ENCODE peak calls at places on chromosomes 16 and 17, in nine cellular contexts. U is right atrium auricular region; Q is mammary epithelial cell; C is DND-41; B is CD4-positive, alpha-beta T cell; L is HCT116; H is BJ; W is OCI-LY7; R is keratinocyte. Y is an unnamed sample.
A peak's percentile ranks its signal among the peaks of the same experiment; 100 is the strongest.

GRCh38 chr17:50807014-50807413 is 28.4 kb upstream of the WFIKKN2 start:
- DNase-seq in U (no peak), Q (no peak), C (no peak), B (no peak), L (no peak), H (no peak), W (no peak), R (no peak), Y (no peak)

GRCh38 chr17:4560837-4561241 is 462 bp upstream of the GGT6 start:
- DNase-seq in U (no peak), Q (no peak), C (no peak), B (no peak), L (no peak), H (no peak), W (no peak), R (no peak), Y (no peak)

GRCh38 chr16:68069511-68070248 is 15.5 kb upstream of the NFATC3 start:
- DNase-seq in U (no peak), Q (no peak), C (peak; percentile 80), B (no peak), L (no peak), H (no peak), W (no peak), R (no peak), Y (peak; percentile 64)

GRCh38 chr16:49216593-49216992 is 65.0 kb downstream of the CBLN1 start:
- DNase-seq in U (no peak), Q (no peak), C (no peak), B (no peak), L (no peak), H (no peak), W (no peak), R (no peak), Y (no peak)

GRCh38 chr17:80646328-80646727 is 101.7 kb downstream of the RPTOR start:
- DNase-seq in U (no peak), Q (no peak), C (no peak), B (no peak), L (no peak), H (no peak), W (no peak), R (no peak), Y (no peak)

GRCh38 chr17:9055281-9055680 is 34.0 kb downstream of the NTN1 start:
- DNase-seq in U (peak; percentile 55), Q (no peak), C (no peak), B (no peak), L (no peak), H (no peak), W (no peak), R (no peak), Y (no peak)

GRCh38 chr17:29251969-29252866 is 5.6 kb downstream of the CRYBA1 start:
- DNase-seq in U (no peak), Q (no peak), C (no peak), B (no peak), L (no peak), H (no peak), W (peak; percentile 55), R (no peak), Y (no peak)

GRCh38 chr17:63106050-63106449 is 140.0 kb downstream of the TANC2 start:
- DNase-seq in U (no peak), Q (no peak), C (no peak), B (no peak), L (no peak), H (no peak), W (no peak), R (no peak), Y (no peak)

GRCh38 chr17:29005936-29006438 is at the start of gene SEZ6:
- DNase-seq in U (peak; percentile 59), Q (peak; percentile 47), C (peak; percentile 83), B (peak; percentile 32), L (peak; percentile 8), H (no peak), W (peak; percentile 44), R (no peak), Y (peak; percentile 77)

GRCh38 chr16:17744903-17745581 is 274.3 kb upstream of the XYLT1 start:
- DNase-seq in U (no peak), Q (no peak), C (no peak), B (no peak), L (no peak), H (no peak), W (no peak), R (no peak), Y (no peak)

GRCh38 chr17:49438439-49438861 is 23.8 kb upstream of the PHB1 start:
- DNase-seq in U (no peak), Q (no peak), C (no peak), B (no peak), L (no peak), H (no peak), W (no peak), R (no peak), Y (no peak)

GRCh38 chr17:34598161-34598776 is 18.9 kb downstream of the TMEM132E start:
- DNase-seq in U (no peak), Q (no peak), C (peak; percentile 29), B (no peak), L (no peak), H (no peak), W (no peak), R (no peak), Y (no peak)

GRCh38 chr17:7797976-7798375 is 36.0 kb upstream of the KDM6B start:
- DNase-seq in U (no peak), Q (no peak), C (no peak), B (no peak), L (no peak), H (no peak), W (no peak), R (no peak), Y (no peak)

GRCh38 chr16:27639588-27640276 is 89.8 kb downstream of the KATNIP start:
- DNase-seq in U (no peak), Q (peak; percentile 41), C (peak; percentile 45), B (no peak), L (peak; percentile 21), H (no peak), W (peak; percentile 53), R (peak; percentile 36), Y (peak; percentile 55)

GRCh38 chr17:3260600-3260999 is 37.6 kb downstream of the OR3A1 start:
- DNase-seq in U (no peak), Q (no peak), C (no peak), B (no peak), L (no peak), H (no peak), W (no peak), R (no peak), Y (no peak)

GRCh38 chr17:31508310-31509094 is 117.0 kb downstream of the RAB11FIP4 start:
- DNase-seq in U (no peak), Q (no peak), C (no peak), B (peak; percentile 56), L (no peak), H (no peak), W (no peak), R (no peak), Y (peak; percentile 81)

GRCh38 chr16:3264137-3265036 is 8.0 kb upstream of the MEFV start:
- DNase-seq in U (peak; percentile 94), Q (peak; percentile 98), C (peak; percentile 100), B (peak; percentile 92), L (peak; percentile 94), H (peak; percentile 86), W (peak; percentile 99), R (peak; percentile 67), Y (peak; percentile 99)
- TF ChIP-seq CTCF in U (no peak), Q (peak; percentile 34), C (peak; percentile 18), B (no peak), L (no peak), H (peak; percentile 36), W (peak; percentile 54), R (peak; percentile 46), Y (no peak)

GRCh38 chr17:36482611-36483504 is 3.6 kb upstream of the ZNHIT3 start:
- DNase-seq in U (peak; percentile 83), Q (peak; percentile 72), C (no peak), B (peak; percentile 58), L (peak; percentile 66), H (no peak), W (peak; percentile 29), R (no peak), Y (peak; percentile 87)
- TF ChIP-seq CTCF in U (peak; percentile 92), Q (peak; percentile 82), C (peak; percentile 25), B (peak; percentile 94), L (peak; percentile 96), H (peak; percentile 77), W (peak; percentile 70), R (peak; percentile 94), Y (peak; percentile 77)

GRCh38 chr17:77258638-77259037 is 117.9 kb downstream of the SEC14L1 start:
- DNase-seq in U (no peak), Q (no peak), C (no peak), B (no peak), L (no peak), H (no peak), W (no peak), R (no peak), Y (no peak)

GRCh38 chr17:77254961-77255741 is 114.4 kb downstream of the SEC14L1 start:
- DNase-seq in U (no peak), Q (peak; percentile 98), C (no peak), B (no peak), L (peak; percentile 89), H (no peak), W (no peak), R (peak; percentile 95), Y (no peak)

GRCh38 chr17:77257169-77257568 is 116.4 kb downstream of the SEC14L1 start:
- DNase-seq in U (no peak), Q (no peak), C (no peak), B (no peak), L (no peak), H (no peak), W (no peak), R (no peak), Y (no peak)

GRCh38 chr17:77257596-77258458 is 117.1 kb downstream of the SEC14L1 start:
- DNase-seq in U (no peak), Q (no peak), C (no peak), B (no peak), L (no peak), H (no peak), W (no peak), R (no peak), Y (no peak)

GRCh38 chr17:77256710-77257109 is 115.9 kb downstream of the SEC14L1 start:
- DNase-seq in U (no peak), Q (no peak), C (no peak), B (no peak), L (no peak), H (no peak), W (no peak), R (no peak), Y (no peak)
- TF ChIP-seq CTCF in U (no peak), Q (no peak), C (peak; percentile 2), B (no peak), L (peak; percentile 46), H (peak; percentile 13), W (peak; percentile 63), R (peak; percentile 11), Y (no peak)

DNA sequence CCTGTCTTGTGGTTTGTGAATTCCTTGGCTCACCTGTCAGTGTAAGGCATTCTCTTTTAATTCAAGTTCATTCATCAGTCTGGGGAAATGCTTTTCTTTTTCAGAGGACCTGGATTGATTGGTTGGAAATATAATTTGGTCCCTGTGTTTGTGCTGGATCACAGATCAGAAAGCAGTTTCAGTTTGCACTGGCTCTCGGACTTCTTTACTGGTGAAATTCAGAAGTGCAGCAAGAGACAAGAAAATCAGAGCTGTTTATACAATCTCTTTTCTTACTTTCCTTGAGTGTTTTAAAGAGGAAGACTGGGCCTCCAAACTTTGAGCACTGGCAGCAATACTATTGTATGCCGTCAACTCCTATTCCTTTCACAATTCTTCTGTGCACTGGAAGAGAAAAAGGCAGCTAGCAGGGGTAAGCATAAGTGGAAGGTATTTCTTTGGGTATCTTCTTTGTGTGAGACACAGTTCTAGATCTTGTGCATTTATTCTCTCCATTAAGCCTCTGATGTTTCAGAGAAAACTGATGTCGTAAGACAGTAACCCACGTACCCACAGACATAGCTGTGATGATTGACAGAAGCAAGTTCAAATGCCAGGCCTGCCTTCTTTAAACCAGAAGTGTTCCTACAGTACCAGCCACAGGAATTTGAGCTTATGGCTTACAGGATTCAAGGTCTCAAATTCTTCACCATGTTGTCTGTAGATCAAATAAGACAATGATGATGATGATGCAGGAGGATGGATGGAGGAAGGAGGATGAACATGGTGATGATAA is 161.6 kb upstream of the KCNJ16 start:
- DNase-seq in U (no peak), Q (no peak), C (no peak), B (no peak), L (no peak), H (no peak), W (no peak), R (no peak), Y (no peak)
- TF ChIP-seq CTCF in U (no peak), Q (no peak), C (no peak), B (no peak), L (no peak), H (no peak), W (no peak), R (no peak), Y (no peak)